ENCODE peak calls at places on chromosomes 7 and 10, in five cellular contexts. One of them, this sample, is unnamed.

GRCh38 chr10:27513451-27514191 is 9.5 kb downstream of the RAB18 start:
- ATAC-seq in HCT116: no peak
- ATAC-seq in upper lobe of left lung: no peak
- ATAC-seq in HepG2: no peak
- ATAC-seq in Panc1: no peak
- ATAC-seq in this sample: no peak

GRCh38 chr7:4100148-4100547 is 581.9 kb upstream of the FOXK1 start:
- ATAC-seq in HCT116: no peak
- ATAC-seq in upper lobe of left lung: no peak
- ATAC-seq in HepG2: no peak
- ATAC-seq in Panc1: no peak
- ATAC-seq in this sample: no peak

GRCh38 chr10:80739328-80739727 is 201.6 kb downstream of the SH2D4B start:
- ATAC-seq in HCT116: peak
- ATAC-seq in upper lobe of left lung: no peak
- ATAC-seq in HepG2: no peak
- ATAC-seq in Panc1: no peak
- ATAC-seq in this sample: no peak

GRCh38 chr10:57338823-57339558 is 928.7 kb downstream of the IPMK start:
- ATAC-seq in HCT116: peak
- ATAC-seq in upper lobe of left lung: peak
- ATAC-seq in HepG2: peak
- ATAC-seq in Panc1: peak
- ATAC-seq in this sample: no peak

GRCh38 chr10:29386347-29386999 is 97.6 kb downstream of the LYZL1 start:
- ATAC-seq in HCT116: peak
- ATAC-seq in upper lobe of left lung: peak
- ATAC-seq in HepG2: peak
- ATAC-seq in Panc1: no peak
- ATAC-seq in this sample: peak

GRCh38 chr7:139658919-139659675 is 118.7 kb downstream of the HIPK2 start:
- ATAC-seq in HCT116: no peak
- ATAC-seq in upper lobe of left lung: no peak
- ATAC-seq in HepG2: peak
- ATAC-seq in Panc1: no peak
- ATAC-seq in this sample: no peak

GRCh38 chr10:131758062-131758941 is 142.5 kb upstream of the PPP2R2D start:
- ATAC-seq in HCT116: no peak
- ATAC-seq in upper lobe of left lung: no peak
- ATAC-seq in HepG2: no peak
- ATAC-seq in Panc1: no peak
- ATAC-seq in this sample: no peak

GRCh38 chr10:58319599-58319998 is 15.2 kb upstream of the UBE2D1 start:
- ATAC-seq in HCT116: no peak
- ATAC-seq in upper lobe of left lung: no peak
- ATAC-seq in HepG2: peak
- ATAC-seq in Panc1: peak
- ATAC-seq in this sample: no peak

GRCh38 chr10:102511562-102512274 is 7.9 kb downstream of the SUFU start:
- ATAC-seq in HCT116: no peak
- ATAC-seq in upper lobe of left lung: peak
- ATAC-seq in HepG2: no peak
- ATAC-seq in Panc1: no peak
- ATAC-seq in this sample: no peak

GRCh38 chr7:11082552-11083213 is 109.0 kb downstream of the PHF14 start:
- ATAC-seq in HCT116: peak
- ATAC-seq in upper lobe of left lung: no peak
- ATAC-seq in HepG2: peak
- ATAC-seq in Panc1: no peak
- ATAC-seq in this sample: no peak

GRCh38 chr7:156969972-156970420 is 20.5 kb downstream of the NOM1 start:
- ATAC-seq in HCT116: peak
- ATAC-seq in upper lobe of left lung: no peak
- ATAC-seq in HepG2: peak
- ATAC-seq in Panc1: peak
- ATAC-seq in this sample: no peak

DNA sequence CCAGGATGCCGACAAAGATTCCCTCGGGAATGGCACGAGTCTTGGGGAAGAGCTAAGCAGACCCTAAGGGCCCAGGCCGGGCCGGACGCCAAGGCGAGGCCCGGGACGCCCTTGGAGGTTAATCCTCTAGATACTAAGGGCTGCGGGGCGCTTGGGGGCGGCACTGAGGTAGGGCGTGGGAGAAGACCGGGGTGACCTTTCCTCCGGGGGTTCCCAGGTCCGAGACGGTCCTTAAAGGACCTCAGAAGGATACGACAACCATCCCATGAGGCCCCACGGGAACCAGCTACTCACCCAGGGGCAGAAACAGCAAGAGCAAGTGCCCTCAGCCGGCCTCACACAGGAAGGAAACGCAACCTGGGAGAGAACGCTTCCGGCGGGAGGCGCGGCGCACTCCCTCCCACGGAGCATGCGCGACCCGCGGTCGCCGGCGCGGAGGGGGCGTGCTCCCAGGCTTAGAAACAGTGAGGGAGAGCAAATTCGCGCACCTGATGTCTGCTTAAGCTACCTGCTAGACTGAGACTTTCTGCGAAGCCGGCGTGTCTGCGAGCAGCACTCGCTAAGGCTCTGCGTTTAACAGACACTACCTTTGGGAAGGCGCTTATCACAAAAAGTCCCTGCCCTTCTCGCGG is at the start of gene ATAD1:
- ATAC-seq in HCT116: peak
- ATAC-seq in upper lobe of left lung: peak
- ATAC-seq in HepG2: peak
- ATAC-seq in Panc1: peak
- ATAC-seq in this sample: peak
- H3K27ac ChIP-seq in HCT116: peak
- H3K27ac ChIP-seq in upper lobe of left lung: peak
- H3K27ac ChIP-seq in HepG2: peak
- H3K27ac ChIP-seq in Panc1: peak
- H3K27ac ChIP-seq in this sample: peak

GRCh38 chr10:122567056-122567660 is 6.6 kb downstream of the DMBT1 start:
- ATAC-seq in HCT116: peak
- ATAC-seq in upper lobe of left lung: peak
- ATAC-seq in HepG2: peak
- ATAC-seq in Panc1: peak
- ATAC-seq in this sample: no peak

GRCh38 chr10:122564980-122565379 is 4.4 kb downstream of the DMBT1 start:
- ATAC-seq in HCT116: no peak
- ATAC-seq in upper lobe of left lung: no peak
- ATAC-seq in HepG2: no peak
- ATAC-seq in Panc1: no peak
- ATAC-seq in this sample: no peak

GRCh38 chr10:122566632-122567031 is 6.1 kb downstream of the DMBT1 start:
- ATAC-seq in HCT116: no peak
- ATAC-seq in upper lobe of left lung: no peak
- ATAC-seq in HepG2: no peak
- ATAC-seq in Panc1: no peak
- ATAC-seq in this sample: no peak

GRCh38 chr10:122568551-122568950 is 8.0 kb downstream of the DMBT1 start:
- ATAC-seq in HCT116: no peak
- ATAC-seq in upper lobe of left lung: no peak
- ATAC-seq in HepG2: no peak
- ATAC-seq in Panc1: no peak
- ATAC-seq in this sample: no peak

GRCh38 chr10:122565766-122566206 is 5.2 kb downstream of the DMBT1 start:
- ATAC-seq in HCT116: peak
- ATAC-seq in upper lobe of left lung: peak
- ATAC-seq in HepG2: peak
- ATAC-seq in Panc1: peak
- ATAC-seq in this sample: peak
- TF ChIP-seq POLR2AphosphoS5 in HCT116: no peak
- TF ChIP-seq POLR2AphosphoS5 in upper lobe of left lung: no peak
- TF ChIP-seq POLR2AphosphoS5 in HepG2: no peak
- TF ChIP-seq POLR2AphosphoS5 in Panc1: no peak
- TF ChIP-seq POLR2AphosphoS5 in this sample: peak

DNA sequence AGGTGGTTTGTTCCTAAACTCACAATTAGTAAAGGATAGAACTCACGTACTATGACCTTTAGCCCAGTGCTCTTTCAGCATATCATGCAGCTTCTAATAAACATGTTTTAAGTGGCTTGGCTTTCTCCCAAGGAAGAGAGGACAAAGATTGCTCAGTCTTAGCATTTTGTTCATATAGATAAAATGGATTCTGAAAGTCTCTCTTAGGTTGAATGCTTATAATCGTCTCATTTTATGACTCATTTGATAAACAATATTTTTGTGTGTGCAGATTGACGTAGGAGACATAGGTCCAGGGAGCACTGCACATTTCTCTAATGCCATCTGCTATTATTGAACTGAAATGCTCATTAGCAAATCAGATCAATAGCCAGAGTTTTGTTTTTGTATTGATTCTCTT is 44.8 kb downstream of the GNAT3 start:
- ATAC-seq in HCT116: no peak
- ATAC-seq in upper lobe of left lung: no peak
- ATAC-seq in HepG2: no peak
- ATAC-seq in Panc1: no peak
- ATAC-seq in this sample: no peak
- H3K27ac ChIP-seq in HCT116: peak
- H3K27ac ChIP-seq in upper lobe of left lung: no peak
- H3K27ac ChIP-seq in HepG2: no peak
- H3K27ac ChIP-seq in Panc1: peak
- H3K27ac ChIP-seq in this sample: no peak

GRCh38 chr7:110721395-110721794 is 369.5 kb upstream of the LRRN3 start:
- ATAC-seq in HCT116: no peak
- ATAC-seq in upper lobe of left lung: no peak
- ATAC-seq in HepG2: no peak
- ATAC-seq in Panc1: no peak
- ATAC-seq in this sample: no peak

DNA sequence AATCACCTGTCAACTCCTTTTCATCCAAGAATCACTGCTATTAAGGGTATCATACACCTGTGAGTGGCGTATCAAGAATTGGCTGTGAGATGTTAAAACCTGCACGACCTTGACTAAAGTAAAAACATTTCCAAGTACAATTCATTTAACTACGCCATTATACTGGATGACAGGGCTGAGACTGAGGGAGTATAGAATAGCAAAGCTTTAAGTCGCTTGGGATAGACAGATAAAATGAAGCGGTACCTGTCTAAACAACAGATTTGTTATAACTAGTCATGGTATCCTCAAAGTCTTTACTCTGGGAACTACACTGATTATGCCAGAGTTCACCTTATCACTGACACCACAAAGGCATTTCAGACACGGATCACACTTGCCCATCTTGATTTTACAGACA is 366.1 kb upstream of the LRRN3 start:
- ATAC-seq in HCT116: no peak
- ATAC-seq in upper lobe of left lung: no peak
- ATAC-seq in HepG2: no peak
- ATAC-seq in Panc1: no peak
- ATAC-seq in this sample: no peak
- TF ChIP-seq POLR2AphosphoS5 in HCT116: no peak
- TF ChIP-seq POLR2AphosphoS5 in upper lobe of left lung: no peak
- TF ChIP-seq POLR2AphosphoS5 in HepG2: no peak
- TF ChIP-seq POLR2AphosphoS5 in Panc1: no peak
- TF ChIP-seq POLR2AphosphoS5 in this sample: no peak

GRCh38 chr10:124741922-124742417 is 2.2 kb downstream of the FAM53B start:
- ATAC-seq in HCT116: no peak
- ATAC-seq in upper lobe of left lung: no peak
- ATAC-seq in HepG2: peak
- ATAC-seq in Panc1: no peak
- ATAC-seq in this sample: no peak

GRCh38 chr10:124739119-124739921 is 4.9 kb downstream of the FAM53B start:
- ATAC-seq in HCT116: no peak
- ATAC-seq in upper lobe of left lung: no peak
- ATAC-seq in HepG2: no peak
- ATAC-seq in Panc1: no peak
- ATAC-seq in this sample: no peak

GRCh38 chr10:124739996-124740373 is 4.2 kb downstream of the FAM53B start:
- ATAC-seq in HCT116: no peak
- ATAC-seq in upper lobe of left lung: no peak
- ATAC-seq in HepG2: no peak
- ATAC-seq in Panc1: no peak
- ATAC-seq in this sample: no peak

GRCh38 chr10:124741281-124741921 is 2.8 kb downstream of the FAM53B start:
- ATAC-seq in HCT116: peak
- ATAC-seq in upper lobe of left lung: peak
- ATAC-seq in HepG2: peak
- ATAC-seq in Panc1: peak
- ATAC-seq in this sample: peak

GRCh38 chr10:124740374-124741280 is 3.6 kb downstream of the FAM53B start:
- ATAC-seq in HCT116: no peak
- ATAC-seq in upper lobe of left lung: peak
- ATAC-seq in HepG2: peak
- ATAC-seq in Panc1: no peak
- ATAC-seq in this sample: peak
- H3K27ac ChIP-seq in HCT116: no peak
- H3K27ac ChIP-seq in upper lobe of left lung: peak
- H3K27ac ChIP-seq in HepG2: peak
- H3K27ac ChIP-seq in Panc1: peak
- H3K27ac ChIP-seq in this sample: peak

GRCh38 chr7:69710773-69711445 is 112.6 kb downstream of the AUTS2 start:
- ATAC-seq in HCT116: no peak
- ATAC-seq in upper lobe of left lung: no peak
- ATAC-seq in HepG2: no peak
- ATAC-seq in Panc1: no peak
- ATAC-seq in this sample: no peak
- TF ChIP-seq POLR2AphosphoS5 in HCT116: no peak
- TF ChIP-seq POLR2AphosphoS5 in upper lobe of left lung: no peak
- TF ChIP-seq POLR2AphosphoS5 in HepG2: no peak
- TF ChIP-seq POLR2AphosphoS5 in Panc1: no peak
- TF ChIP-seq POLR2AphosphoS5 in this sample: no peak

GRCh38 chr10:60235001-60235400 is 154.7 kb downstream of the ANK3 start:
- ATAC-seq in HCT116: no peak
- ATAC-seq in upper lobe of left lung: no peak
- ATAC-seq in HepG2: no peak
- ATAC-seq in Panc1: no peak
- ATAC-seq in this sample: no peak

GRCh38 chr10:60239228-60239627 is 150.4 kb downstream of the ANK3 start:
- ATAC-seq in HCT116: no peak
- ATAC-seq in upper lobe of left lung: no peak
- ATAC-seq in HepG2: no peak
- ATAC-seq in Panc1: no peak
- ATAC-seq in this sample: no peak

GRCh38 chr10:60238408-60239100 is 151.1 kb downstream of the ANK3 start:
- ATAC-seq in HCT116: peak
- ATAC-seq in upper lobe of left lung: peak
- ATAC-seq in HepG2: peak
- ATAC-seq in Panc1: peak
- ATAC-seq in this sample: no peak

GRCh38 chr10:60236869-60237524 is 152.7 kb downstream of the ANK3 start:
- ATAC-seq in HCT116: no peak
- ATAC-seq in upper lobe of left lung: peak
- ATAC-seq in HepG2: no peak
- ATAC-seq in Panc1: no peak
- ATAC-seq in this sample: peak

DNA sequence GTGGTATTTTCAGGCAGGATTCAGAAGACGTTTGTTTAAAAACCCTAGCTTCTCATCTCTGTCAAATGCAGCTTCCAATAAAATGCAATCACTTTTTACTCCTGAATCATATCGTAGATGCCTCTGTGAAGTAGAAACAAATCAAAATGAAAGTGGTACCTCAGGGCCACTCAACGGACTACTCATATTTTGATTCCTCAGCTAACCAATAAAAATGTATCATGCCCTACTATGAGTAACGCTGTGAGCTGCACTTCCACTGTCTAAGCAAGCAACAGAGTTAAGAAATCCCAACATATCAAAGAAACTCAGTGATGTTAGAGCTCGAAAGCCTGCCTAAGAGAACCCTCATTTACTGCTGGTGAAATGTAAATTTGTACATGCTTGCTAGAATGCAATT is 151.7 kb downstream of the ANK3 start:
- ATAC-seq in HCT116: no peak
- ATAC-seq in upper lobe of left lung: peak
- ATAC-seq in HepG2: no peak
- ATAC-seq in Panc1: peak
- ATAC-seq in this sample: no peak
- H3K27ac ChIP-seq in HCT116: no peak
- H3K27ac ChIP-seq in upper lobe of left lung: no peak
- H3K27ac ChIP-seq in HepG2: no peak
- H3K27ac ChIP-seq in Panc1: no peak
- H3K27ac ChIP-seq in this sample: no peak